ENCODE peak calls at places on chromosomes 5 and 9, in five cellular contexts. B is pancreas; X is kidney; E is psoas muscle; Z is effector memory CD4-positive, alpha-beta T cell. L is an unnamed sample. For H3K4me1, the result is how much of the 10 kb centered on the place peaks cover.

GRCh38 chr5:120358949-120359348 is 105.2 kb upstream of the PRR16 start:
- DNase-seq in X (no peak), B (no peak), Z (no peak), E (no peak), L (no peak)

GRCh38 chr5:21709766-21710165 is 1143.4 kb downstream of the CDH12 start:
- DNase-seq in Z (no peak), E (no peak), X (no peak), B (no peak), L (no peak)

GRCh38 chr5:156008844-156009243 is 318.1 kb upstream of the SGCD start:
- DNase-seq in B (no peak), E (no peak), X (no peak), Z (no peak), L (no peak)

GRCh38 chr5:124630767-124631704 is 115.4 kb downstream of the ZNF608 start:
- DNase-seq in B (no peak), E (no peak), Z (no peak), X (no peak), L (no peak)

GRCh38 chr9:136997830-136998234 is 1.5 kb upstream of the CLIC3 start:
- DNase-seq in X (no peak), E (no peak), Z (no peak), B (no peak), L (peak)

GRCh38 chr5:4306029-4306428 is 710.4 kb downstream of the IRX1 start:
- DNase-seq in Z (no peak), B (no peak), E (no peak), X (no peak), L (no peak)

GRCh38 chr9:136048560-136049411 is 46.3 kb downstream of the NACC2 start:
- DNase-seq in E (no peak), B (peak), Z (no peak), X (peak), L (no peak)

GRCh38 chr9:91530829-91531228 is 107.2 kb upstream of the NFIL3 start:
- DNase-seq in Z (no peak), X (no peak), E (no peak), B (no peak), L (no peak)

GRCh38 chr5:40223884-40224402 is 455.8 kb upstream of the PTGER4 start:
- DNase-seq in Z (no peak), X (no peak), B (no peak), E (no peak), L (no peak)

GRCh38 chr9:74413876-74414275 is 83.3 kb upstream of the RORB start:
- DNase-seq in B (no peak), X (no peak), E (no peak), Z (no peak), L (no peak)

GRCh38 chr5:168528521-168529360 is at the start of gene FBLL1:
- DNase-seq in E (no peak), X (no peak), Z (no peak), B (peak), L (no peak)

GRCh38 chr5:159475026-159475425 is 144.7 kb upstream of the IL12B start:
- DNase-seq in X (no peak), B (no peak), E (no peak), Z (no peak), L (no peak)

GRCh38 chr5:128895122-128895521 is 70.2 kb upstream of the SLC27A6 start:
- DNase-seq in X (no peak), Z (no peak), B (no peak), E (no peak), L (no peak)

GRCh38 chr5:93886098-93886806 is 144.9 kb upstream of the POU5F2 start:
- DNase-seq in B (no peak), E (no peak), Z (no peak), X (no peak), L (no peak)

GRCh38 chr9:121690316-121690715 is 38.9 kb downstream of the DAB2IP start:
- DNase-seq in E (peak), Z (no peak), B (no peak), X (peak), L (no peak)

GRCh38 chr5:134609232-134609851 is 23.3 kb downstream of the SAR1B start:
- DNase-seq in B (no peak), E (no peak), X (no peak), Z (no peak), L (no peak)

GRCh38 chr5:118553662-118554061 is 434.7 kb downstream of the DTWD2 start:
- DNase-seq in E (peak), X (no peak), Z (no peak), B (no peak), L (no peak)

GRCh38 chr5:76855961-76856360 is 6.1 kb downstream of the S100Z start:
- DNase-seq in B (no peak), Z (no peak), E (no peak), X (no peak), L (peak)

GRCh38 chr5:143605403-143606005 is 202.0 kb upstream of the NR3C1 start:
- DNase-seq in Z (no peak), B (no peak), X (no peak), E (no peak), L (no peak)

GRCh38 chr9:71592400-71592799 is 175.9 kb downstream of the CEMIP2 start:
- DNase-seq in Z (no peak), E (no peak), B (no peak), X (no peak), L (no peak)

GRCh38 chr9:9598723-9599122 is 1014.1 kb downstream of the PTPRD start:
- DNase-seq in Z (no peak), E (no peak), B (no peak), X (no peak), L (no peak)

GRCh38 chr5:174532453-174533126 is 191.8 kb upstream of the MSX2 start:
- DNase-seq in Z (no peak), B (peak), X (peak), E (peak), L (no peak)

GRCh38 chr5:1386274-1386717 is 41.4 kb upstream of the CLPTM1L start:
- DNase-seq in E (peak), B (peak), X (peak), Z (peak), L (peak)

GRCh38 chr9:133048595-133048994 is 13.2 kb upstream of the CEL start:
- DNase-seq in B (peak), X (no peak), Z (no peak), E (no peak), L (no peak)

GRCh38 chr5:91707521-91707841 is 324.4 kb upstream of the ARRDC3 start:
- DNase-seq in B (no peak), X (no peak), Z (no peak), E (no peak), L (no peak)

GRCh38 chr9:89149726-89150125 is 28.9 kb downstream of the SHC3 start:
- DNase-seq in E (no peak), X (no peak), Z (no peak), B (no peak), L (no peak)

GRCh38 chr5:157352756-157353340 is 86.9 kb downstream of the CYFIP2 start:
- DNase-seq in B (no peak), X (no peak), E (no peak), Z (no peak), L (no peak)

GRCh38 chr5:39167141-39167972 is 52.0 kb downstream of the FYB1 start:
- DNase-seq in E (no peak), B (no peak), X (no peak), Z (no peak), L (no peak)

GRCh38 chr5:162768962-162769464 is 668.4 kb upstream of the CCNG1 start:
- DNase-seq in B (no peak), E (no peak), X (no peak), Z (no peak), L (no peak)

GRCh38 chr9:114007991-114008666 is 70.0 kb downstream of the AMBP start:
- DNase-seq in X (peak), E (no peak), B (no peak), Z (no peak), L (no peak)

GRCh38 chr5:72160299-72160698 is 53.0 kb downstream of the MAP1B start:
- DNase-seq in Z (no peak), X (no peak), B (no peak), E (no peak), L (no peak)

GRCh38 chr5:89994266-89994665 is 415.3 kb downstream of the CETN3 start:
- DNase-seq in Z (no peak), E (no peak), X (no peak), B (no peak), L (no peak)

GRCh38 chr5:6603643-6604042 is 29.2 kb downstream of the NSUN2 start:
- DNase-seq in B (no peak), X (no peak), E (no peak), Z (no peak), L (no peak)

GRCh38 chr5:111143910-111144309 is 51.8 kb downstream of the WDR36 start:
- DNase-seq in E (peak), X (no peak), B (no peak), Z (no peak), L (no peak)

GRCh38 chr5:131564229-131564652 is 70.8 kb downstream of the RAPGEF6 start:
- DNase-seq in Z (no peak), E (no peak), B (no peak), X (no peak), L (no peak)

GRCh38 chr5:144206136-144206535 is 35.5 kb downstream of the KCTD16 start:
- DNase-seq in X (no peak), B (no peak), Z (no peak), E (no peak), L (no peak)

GRCh38 chr5:133825631-133826289 is 142.7 kb downstream of the C5orf15 start:
- DNase-seq in E (peak), B (peak), Z (no peak), X (peak), L (peak)

DNA sequence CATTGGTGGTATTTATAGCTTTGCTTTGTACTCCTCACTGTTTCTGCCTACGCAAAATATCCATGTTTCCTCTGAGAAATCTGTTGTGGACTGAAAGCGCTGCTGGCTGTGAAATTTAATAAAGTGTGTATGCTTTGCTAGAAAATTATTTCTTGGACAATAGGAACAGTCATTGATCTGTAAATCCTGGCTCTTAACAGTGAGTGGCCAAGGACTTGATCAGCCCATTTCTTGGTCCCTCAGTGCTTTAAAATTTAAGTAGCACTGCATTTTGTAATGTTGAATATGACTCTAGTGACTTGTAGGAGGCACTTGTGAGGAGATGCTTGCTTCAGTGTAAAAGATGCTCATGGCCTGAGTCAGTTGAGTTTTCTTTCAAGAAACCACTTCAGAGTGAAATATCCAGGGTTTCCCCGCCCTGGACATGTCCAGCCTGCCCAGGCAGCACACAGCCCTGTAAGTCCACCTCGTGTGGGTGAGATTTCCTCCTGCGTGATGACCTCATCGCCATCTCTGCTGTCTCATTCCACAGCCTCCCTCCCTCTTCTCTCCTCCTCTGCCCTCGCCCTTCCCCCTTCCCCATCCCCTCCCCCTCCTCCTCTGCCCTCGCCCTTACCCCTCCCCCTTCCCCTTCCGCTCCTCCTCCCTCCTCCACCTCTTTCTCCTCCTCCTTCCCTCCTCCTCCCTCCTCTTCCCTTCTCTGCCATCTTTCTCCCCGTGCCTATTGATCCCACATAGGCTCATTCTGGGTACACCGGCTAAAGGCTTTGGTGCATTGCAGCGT is 34.1 kb upstream of the NCS1 start:
- DNase-seq in E (peak), Z (no peak), X (no peak), B (no peak), L (no peak)
- H3K4me1 ChIP-seq in E (under half), Z (under half), X (under half), B (under half), L (under half)

GRCh38 chr9:38039090-38039906 is 29.7 kb downstream of the SHB start:
- DNase-seq in B (no peak), X (peak), E (peak), Z (no peak), L (no peak)
- H3K4me3 ChIP-seq in B (no peak), X (no peak), E (no peak), Z (no peak), L (no peak)

GRCh38 chr9:93465853-93466252 is 12.5 kb upstream of the FAM120AOS start:
- DNase-seq in X (no peak), Z (no peak), B (no peak), E (no peak), L (no peak)
- H3K4me1 ChIP-seq in X (under half), Z (under half), B (half or more), E (half or more), L (under half)

DNA sequence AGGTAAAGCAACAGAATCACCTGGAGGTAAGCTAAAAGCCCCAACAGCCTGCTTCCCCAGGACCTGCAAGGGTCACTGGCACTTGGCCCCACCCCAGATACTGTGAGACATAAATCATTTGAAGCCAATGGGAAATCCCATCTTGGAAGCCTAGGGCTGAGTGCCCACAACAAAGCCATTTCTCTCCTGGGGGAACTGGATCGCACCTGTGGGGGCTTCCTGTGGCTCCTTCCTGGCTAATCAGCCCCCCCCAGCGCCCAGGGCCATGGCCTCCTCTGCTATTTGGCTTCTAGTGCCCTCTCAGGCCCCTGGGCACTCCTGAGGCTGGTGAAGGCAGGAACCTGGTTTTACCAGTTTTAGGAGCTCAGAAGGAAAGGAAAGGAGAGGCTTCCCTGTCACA is 1.4 kb downstream of the KCNMB1 start:
- DNase-seq in E (no peak), Z (no peak), B (no peak), X (no peak), L (no peak)
- H3K4me3 ChIP-seq in E (no peak), Z (no peak), B (no peak), X (no peak), L (no peak)

GRCh38 chr9:94979904-94980507 is 253.5 kb downstream of the AOPEP start:
- DNase-seq in Z (no peak), E (no peak), X (no peak), B (no peak), L (no peak)
- H3K4me1 ChIP-seq in Z (under half), E (under half), X (under half), B (under half), L (under half)

DNA sequence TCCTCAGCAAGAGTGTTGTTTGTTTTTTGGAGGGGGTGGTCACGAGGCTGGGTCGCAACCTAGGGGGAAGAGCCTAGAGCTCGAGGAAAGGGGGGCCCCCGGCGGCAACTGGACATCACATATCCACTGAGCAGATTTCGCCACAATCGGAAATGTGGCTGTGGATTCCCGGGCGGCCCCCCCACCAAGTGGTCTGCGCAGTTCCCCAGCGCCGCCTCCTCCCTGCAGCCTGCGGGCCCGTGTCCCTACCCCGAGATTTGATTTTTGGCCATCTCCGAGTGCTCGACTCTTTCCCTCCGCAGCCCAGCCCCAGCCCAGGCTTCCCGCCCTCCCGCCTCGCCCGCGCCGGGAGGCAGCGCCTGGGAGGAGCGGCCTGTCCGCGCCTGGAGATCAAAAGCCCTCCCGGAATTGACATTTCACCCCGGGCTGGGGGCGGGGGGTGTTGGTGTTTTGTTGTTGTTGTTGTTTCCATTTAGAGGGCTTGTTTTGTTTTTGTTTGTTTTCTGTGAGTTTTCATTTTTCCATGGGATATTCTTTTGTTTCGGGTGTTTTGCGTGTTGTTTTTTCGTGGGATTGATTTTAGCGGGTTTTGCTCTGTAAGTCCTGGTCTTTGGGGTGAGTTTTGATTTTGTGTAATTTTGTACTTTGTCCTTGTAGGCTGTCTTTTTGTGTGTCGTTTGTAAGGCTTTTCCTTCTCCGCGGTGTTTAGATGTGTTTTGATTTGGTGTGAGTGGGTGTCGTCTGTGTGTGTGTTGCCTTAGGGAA is 1.6 kb upstream of the PAX5 start:
- DNase-seq in X (no peak), Z (no peak), E (no peak), B (no peak), L (no peak)
- H3K4me3 ChIP-seq in X (no peak), Z (peak), E (no peak), B (no peak), L (no peak)

DNA sequence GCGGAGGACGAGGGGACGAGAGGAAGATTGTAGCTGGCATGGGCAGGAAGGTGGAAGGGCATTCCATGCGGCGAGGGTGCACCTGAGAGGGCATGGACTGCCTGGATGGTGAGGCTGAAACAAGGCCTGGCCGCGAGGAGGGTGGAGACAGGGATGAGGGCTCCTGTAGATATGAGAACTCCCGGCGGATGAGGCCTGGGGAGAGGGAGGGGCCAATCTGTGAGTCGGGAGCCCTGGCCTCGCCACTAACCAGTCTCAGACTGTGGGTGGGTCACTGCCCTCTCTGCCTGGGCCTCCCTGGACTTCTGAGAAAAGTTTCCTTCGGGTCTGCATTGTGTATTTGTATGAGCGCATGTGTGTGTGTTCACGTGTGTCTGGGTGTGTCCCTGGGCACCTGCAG is 55.4 kb downstream of the LMX1B start:
- DNase-seq in E (no peak), X (no peak), B (no peak), Z (no peak), L (no peak)
- H3K4me1 ChIP-seq in E (under half), X (under half), B (under half), Z (under half), L (under half)

GRCh38 chr9:107043886-107044285 is 180.9 kb downstream of the ZNF462 start:
- DNase-seq in X (no peak), Z (no peak), B (no peak), E (no peak), L (no peak)
- H3K4me3 ChIP-seq in X (no peak), Z (no peak), B (no peak), E (no peak), L (no peak)

GRCh38 chr5:149529463-149529862 is 21.8 kb downstream of the CSNK1A1 start:
- DNase-seq in E (no peak), Z (no peak), B (no peak), X (no peak), L (no peak)
- H3K4me1 ChIP-seq in E (half or more), Z (under half), B (under half), X (under half), L (half or more)